ENCODE peak calls at places on chromosomes 13 and 19, in four cellular contexts. O is neuronal stem cell, Q is mesendoderm, M is IMR-90. I is an unnamed sample.

GRCh38 chr19:13834308-13834790 is 39.1 kb downstream of the ZSWIM4 start:
- DNase-seq in O (no peak), M (peak; percentile 76), Q (peak; percentile 56), I (peak; percentile 45)

GRCh38 chr13:51869921-51870320 is 8.2 kb downstream of the CCDC70 start:
- DNase-seq in O (no peak), Q (no peak), M (no peak), I (no peak)

GRCh38 chr13:65592757-65593156 is 1637.4 kb downstream of the PCDH9 start:
- DNase-seq in O (no peak), Q (no peak), M (peak; percentile 1), I (no peak)

GRCh38 chr13:24642236-24642635 is 38.0 kb upstream of the ATP12A start:
- DNase-seq in M (no peak), Q (no peak), O (no peak), I (no peak)

GRCh38 chr19:7631577-7631976 is 1.9 kb downstream of the PCP2 start:
- DNase-seq in Q (no peak), O (no peak), M (no peak), I (no peak)

GRCh38 chr13:21673592-21674270 is 2.9 kb downstream of the FGF9 start:
- DNase-seq in M (peak; percentile 36), Q (peak; percentile 66), O (peak; percentile 72), I (peak; percentile 71)

GRCh38 chr19:17512574-17512939 is 1.1 kb downstream of the PGLS start:
- DNase-seq in Q (no peak), O (no peak), M (no peak), I (no peak)

GRCh38 chr19:17479325-17479791 is 9.0 kb downstream of the SLC27A1 start:
- DNase-seq in O (no peak), M (peak; percentile 76), Q (no peak), I (no peak)

GRCh38 chr19:43667524-43668405 is 2.2 kb downstream of the PLAUR start:
- DNase-seq in M (peak; percentile 20), Q (no peak), O (no peak), I (no peak)

GRCh38 chr19:2253106-2254051 is 2.8 kb downstream of the JSRP1 start:
- DNase-seq in O (no peak), Q (peak; percentile 67), M (no peak), I (peak; percentile 79)

GRCh38 chr19:33811246-33811645 is 14.6 kb downstream of the KCTD15 start:
- DNase-seq in Q (no peak), O (no peak), M (no peak), I (no peak)

GRCh38 chr13:40680659-40681323 is 14.3 kb upstream of the FOXO1 start:
- DNase-seq in Q (peak; percentile 83), M (no peak), O (no peak), I (peak; percentile 91)

GRCh38 chr19:42273407-42274064 is 4.5 kb downstream of the CIC start:
- DNase-seq in O (no peak), Q (no peak), M (no peak), I (no peak)

GRCh38 chr19:33394006-33394722 is 20.7 kb downstream of the CEBPG start:
- DNase-seq in M (peak; percentile 69), O (no peak), Q (no peak), I (no peak)

GRCh38 chr13:40445557-40445990 is 220.9 kb downstream of the FOXO1 start:
- DNase-seq in O (no peak), M (no peak), Q (peak; percentile 42), I (peak; percentile 36)

GRCh38 chr13:62747152-62747551 is 1331.5 kb upstream of the PCDH20 start:
- DNase-seq in M (peak; percentile 13), O (no peak), Q (peak; percentile 20), I (no peak)

GRCh38 chr13:44661936-44662335 is 85.8 kb upstream of the TSC22D1 start:
- DNase-seq in M (no peak), Q (no peak), O (no peak), I (no peak)

GRCh38 chr19:13731147-13731964 is 33.0 kb upstream of the MRI1 start:
- DNase-seq in M (peak; percentile 98), O (peak; percentile 93), Q (peak; percentile 97), I (peak; percentile 98)

GRCh38 chr19:32916969-32917611 is 47.5 kb upstream of the SLC7A9 start:
- DNase-seq in O (no peak), M (no peak), Q (peak; percentile 17), I (no peak)

GRCh38 chr19:16821081-16821480 is 8.1 kb upstream of the SIN3B start:
- DNase-seq in O (no peak), Q (peak; percentile 53), M (no peak), I (no peak)

GRCh38 chr13:111853766-111854165 is 213.2 kb upstream of the SOX1 start:
- DNase-seq in O (no peak), M (no peak), Q (no peak), I (no peak)

GRCh38 chr13:28531195-28531955 is 36.4 kb upstream of the FLT1 start:
- DNase-seq in O (peak; percentile 37), M (peak; percentile 30), Q (peak; percentile 77), I (no peak)
- H3K4ac ChIP-seq in O (peak overlapping the region; percentile 90), M (peak overlapping the region; percentile 99), Q (no peak overlapping the region), I (no peak overlapping the region)

DNA sequence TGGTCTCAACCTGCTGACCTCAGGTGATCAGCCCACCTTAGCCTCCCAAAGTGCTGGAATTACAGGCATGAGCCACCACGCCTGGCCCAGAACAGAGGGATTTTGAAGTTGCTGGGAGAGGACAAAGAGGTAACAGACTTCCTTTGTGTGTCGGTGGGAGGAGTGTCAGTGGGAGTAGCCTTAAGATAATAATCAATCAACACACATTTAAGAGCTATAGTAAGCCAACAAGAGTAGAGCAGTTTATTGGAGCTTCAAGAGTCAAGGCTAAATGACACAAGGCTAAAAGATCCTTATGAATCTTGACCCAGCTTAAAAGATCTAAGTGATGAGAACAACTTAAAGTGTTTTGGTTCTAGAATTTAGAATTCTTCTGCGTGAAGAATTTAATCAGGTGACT is 47.3 kb upstream of the NBEA start:
- DNase-seq in O (no peak), Q (no peak), M (no peak), I (no peak)
- H3K4ac ChIP-seq in O (no peak overlapping the region), Q (no peak overlapping the region), M (no peak overlapping the region), I (no peak overlapping the region)

GRCh38 chr19:53824134-53824611 is at the start of gene NLRP12:
- DNase-seq in M (no peak), Q (peak; percentile 54), O (no peak), I (no peak)
- H3K4ac ChIP-seq in M (no peak within 1 kb of the TSS), Q (peak within 1 kb of the TSS; percentile 37), O (no peak within 1 kb of the TSS), I (no peak within 1 kb of the TSS)

DNA sequence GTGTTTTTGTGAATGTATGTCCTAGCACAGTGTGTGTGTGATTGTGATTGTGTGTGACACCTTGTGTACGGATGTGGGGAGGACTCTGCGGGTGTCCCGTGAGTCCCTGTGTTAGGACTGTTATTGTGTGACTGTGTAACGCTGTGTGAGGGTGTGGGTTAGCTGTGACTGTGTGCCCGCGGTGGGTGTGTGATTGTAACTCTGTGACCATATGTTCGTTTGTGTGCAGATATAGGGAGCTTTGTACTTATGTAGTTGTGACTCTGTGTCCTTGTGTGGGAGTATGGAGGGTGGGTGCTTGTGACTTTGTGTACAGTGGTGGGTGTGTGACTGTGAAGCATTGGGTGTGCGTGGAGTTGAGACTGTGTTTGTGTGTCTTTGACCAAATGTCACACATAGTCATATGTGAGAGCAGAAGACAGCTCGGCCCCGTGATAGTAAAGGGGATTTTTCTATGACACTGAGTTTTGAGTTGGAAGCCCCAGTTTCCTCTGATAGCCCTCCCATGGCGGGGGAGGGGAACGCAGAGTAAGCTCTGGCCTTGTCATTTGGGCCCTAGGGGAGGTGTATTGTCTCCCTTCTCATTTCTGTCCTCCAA is 949 bp upstream of the ZNF260 start:
- DNase-seq in Q (peak; percentile 57), M (no peak), O (no peak), I (peak; percentile 30)
- H3K4ac ChIP-seq in Q (no peak overlapping the region), M (peak overlapping the region; percentile 26), O (no peak overlapping the region), I (no peak overlapping the region)

GRCh38 chr19:55598034-55598433 is 1.3 kb downstream of the FIZ1 start:
- DNase-seq in M (no peak), Q (peak; percentile 48), O (no peak), I (peak; percentile 85)

GRCh38 chr19:55598719-55599467 is 424 bp downstream of the FIZ1 start:
- DNase-seq in Q (peak; percentile 99), O (peak; percentile 98), M (peak; percentile 96), I (peak; percentile 98)

GRCh38 chr19:55601127-55601526 is 1.0 kb downstream of the ZNF524 start:
- DNase-seq in Q (no peak), O (no peak), M (no peak), I (no peak)

GRCh38 chr19:55600336-55601028 is 394 bp downstream of the ZNF524 start:
- DNase-seq in M (peak; percentile 54), Q (no peak), O (peak; percentile 91), I (no peak)

GRCh38 chr19:55599468-55600335 is at the start of the genes FIZ1 and ZNF524:
- DNase-seq in O (peak; percentile 99), M (peak; percentile 98), Q (peak; percentile 99), I (peak; percentile 98)
- H3K4ac ChIP-seq in O (peak within 1 kb of the TSS; percentile 90), M (peak within 1 kb of the TSS; percentile 100), Q (peak within 1 kb of the TSS; percentile 93), I (no peak within 1 kb of the TSS)

GRCh38 chr19:44848036-44848804 is 2.1 kb downstream of the NECTIN2 start:
- DNase-seq in M (peak; percentile 57), Q (peak; percentile 93), O (peak; percentile 24), I (peak; percentile 67)
- H3K4ac ChIP-seq in M (peak overlapping the region; percentile 84), Q (peak overlapping the region; percentile 56), O (no peak overlapping the region), I (no peak overlapping the region)

I was measured in H9.